ENCODE peak calls at places on chromosomes 1 and 21, in seven cellular contexts. T is aorta, D is dorsolateral prefrontal cortex, Z is cardiac muscle cell, F is adrenal gland, G is gastrocnemius medialis, S is endodermal cell. U is an unnamed sample.

GRCh38 chr21:45269861-45270260 is 17.8 kb downstream of the POFUT2 start:
- DNase-seq in Z (no peak), D (no peak), F (no peak), S (peak; percentile 37), T (peak; percentile 58), G (no peak), U (no peak)

GRCh38 chr1:43525995-43526394 is 4.7 kb upstream of the PTPRF start:
- DNase-seq in S (no peak), D (no peak), G (no peak), Z (peak; percentile 77), T (peak; percentile 46), F (no peak), U (no peak)

GRCh38 chr1:64098436-64098835 is 105.0 kb upstream of the UBE2U start:
- DNase-seq in D (no peak), T (no peak), G (no peak), Z (no peak), S (peak; percentile 48), F (no peak), U (no peak)

GRCh38 chr1:70583522-70583921 is 172.5 kb downstream of the CTH start:
- DNase-seq in Z (no peak), T (no peak), G (no peak), D (no peak), F (no peak), S (no peak), U (no peak)

GRCh38 chr1:245051349-245052221 is 103.2 kb upstream of the KIF26B start:
- DNase-seq in T (no peak), G (no peak), S (peak; percentile 83), Z (peak; percentile 92), F (no peak), D (no peak), U (no peak)

GRCh38 chr1:91877574-91878208 is 8.3 kb downstream of the TGFBR3 start:
- DNase-seq in Z (peak; percentile 32), D (no peak), S (no peak), G (no peak), F (no peak), T (no peak), U (no peak)

GRCh38 chr21:34808569-34809204 is 139.9 kb downstream of the CLIC6 start:
- DNase-seq in F (peak; percentile 33), G (peak; percentile 64), S (no peak), Z (peak; percentile 62), D (no peak), T (no peak), U (peak; percentile 26)

GRCh38 chr1:11682287-11682771 is 1.4 kb upstream of the MAD2L2 start:
- DNase-seq in F (no peak), S (peak; percentile 91), D (no peak), T (no peak), Z (no peak), G (no peak), U (no peak)

GRCh38 chr1:228050571-228051181 is 31.8 kb upstream of the ARF1 start:
- DNase-seq in F (no peak), S (no peak), T (peak; percentile 65), G (no peak), Z (no peak), D (no peak), U (no peak)

GRCh38 chr1:89524369-89525168 is at the start of gene LRRC8B:
- DNase-seq in T (peak; percentile 97), Z (peak; percentile 90), S (peak; percentile 96), F (peak; percentile 92), G (peak; percentile 88), D (peak; percentile 66), U (peak; percentile 24)

GRCh38 chr1:223129229-223129851 is 13.7 kb downstream of the TLR5 start:
- DNase-seq in F (peak; percentile 81), Z (peak; percentile 65), G (peak; percentile 48), D (peak; percentile 61), S (peak; percentile 97), T (peak; percentile 95), U (no peak)

GRCh38 chr1:223211323-223211985 is 68.4 kb upstream of the TLR5 start:
- DNase-seq in G (no peak), Z (no peak), D (no peak), F (no peak), S (no peak), T (no peak), U (no peak)

GRCh38 chr1:91499904-91500755 is 521 bp upstream of the CDC7 start:
- DNase-seq in T (no peak), Z (no peak), F (no peak), D (no peak), G (no peak), S (peak; percentile 57), U (no peak)

GRCh38 chr1:150295476-150295875 is 1.8 kb downstream of the MRPS21 start:
- DNase-seq in F (no peak), S (no peak), Z (no peak), D (no peak), T (no peak), G (no peak), U (no peak)
- H3K4me3 ChIP-seq in F (no peak overlapping the region), S (peak overlapping the region; percentile 38), Z (no peak overlapping the region), D (no peak overlapping the region), T (no peak overlapping the region), G (no peak overlapping the region), U (no peak overlapping the region)

GRCh38 chr1:170669036-170669435 is 5.1 kb downstream of the PRRX1 start:
- DNase-seq in G (peak; percentile 51), S (no peak), Z (peak; percentile 18), T (no peak), D (no peak), F (no peak), U (no peak)
- H3K27ac ChIP-seq in G (peak overlapping the region; percentile 95), S (no peak overlapping the region), Z (no peak overlapping the region), T (no peak overlapping the region), D (no peak overlapping the region), F (no peak overlapping the region), U (peak overlapping the region; percentile 61)

GRCh38 chr1:32990887-32991286 is 26.3 kb upstream of the RNF19B start:
- DNase-seq in F (no peak), D (no peak), S (no peak), Z (no peak), T (no peak), G (no peak), U (no peak)

GRCh38 chr1:32993215-32993566 is 28.6 kb upstream of the RNF19B start:
- DNase-seq in D (no peak), F (no peak), T (no peak), S (no peak), G (no peak), Z (no peak), U (no peak)

GRCh38 chr1:32991819-32992488 is 27.3 kb upstream of the RNF19B start:
- DNase-seq in D (no peak), G (no peak), S (no peak), Z (no peak), F (no peak), T (no peak), U (no peak)

GRCh38 chr1:32992489-32993214 is 28.0 kb upstream of the RNF19B start:
- DNase-seq in D (no peak), Z (peak; percentile 98), S (peak; percentile 97), T (peak; percentile 89), F (peak; percentile 81), G (peak; percentile 79), U (no peak)

GRCh38 chr1:32991386-32991785 is 26.8 kb upstream of the RNF19B start:
- DNase-seq in G (no peak), D (no peak), S (no peak), T (no peak), Z (no peak), F (no peak), U (no peak)
- H3K4me3 ChIP-seq in G (no peak overlapping the region), D (no peak overlapping the region), S (no peak overlapping the region), T (no peak overlapping the region), Z (no peak overlapping the region), F (no peak overlapping the region), U (no peak overlapping the region)

GRCh38 chr21:29168874-29169273 is 38.4 kb downstream of the MAP3K7CL start:
- DNase-seq in G (no peak), F (no peak), D (no peak), Z (no peak), S (no peak), T (no peak), U (no peak)

GRCh38 chr21:29163381-29164115 is 33.1 kb downstream of the MAP3K7CL start:
- DNase-seq in S (no peak), F (no peak), Z (peak; percentile 70), D (no peak), G (no peak), T (no peak), U (no peak)

GRCh38 chr21:29166333-29166732 is 35.9 kb downstream of the MAP3K7CL start:
- DNase-seq in T (no peak), G (no peak), S (no peak), F (no peak), D (no peak), Z (no peak), U (no peak)

GRCh38 chr21:29166853-29167252 is 36.4 kb downstream of the MAP3K7CL start:
- DNase-seq in G (no peak), D (no peak), T (no peak), Z (no peak), F (no peak), S (no peak), U (no peak)

DNA sequence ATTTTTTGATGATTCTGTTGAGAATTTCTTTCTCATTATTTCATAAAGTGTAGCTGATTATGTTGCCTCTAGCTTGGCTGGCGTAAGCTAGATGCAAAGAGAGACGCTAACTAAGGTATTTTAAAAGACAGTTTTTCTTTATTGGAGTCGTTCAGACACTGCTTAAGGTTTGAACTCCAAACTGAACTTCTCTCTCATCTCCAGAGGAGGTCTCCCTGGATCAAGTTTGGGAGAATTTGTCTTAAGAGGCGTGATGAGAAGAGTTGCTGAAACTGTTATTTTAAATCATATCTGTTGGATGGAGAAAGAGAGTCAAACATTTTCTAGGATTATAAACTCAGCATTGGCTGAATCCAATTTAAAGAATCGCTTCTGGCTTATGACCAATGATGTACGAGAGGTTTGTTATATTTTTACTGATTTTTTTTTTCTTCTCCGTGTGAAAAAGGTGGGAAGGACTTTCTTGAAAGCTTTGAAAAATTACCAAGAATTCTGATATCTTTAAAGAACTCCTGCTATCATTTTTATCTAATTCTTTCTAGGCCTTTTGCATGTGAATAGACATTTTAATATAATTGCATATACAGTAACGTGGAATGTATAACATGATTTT is 34.0 kb downstream of the MAP3K7CL start:
- DNase-seq in S (no peak), D (no peak), G (no peak), F (no peak), Z (peak; percentile 90), T (no peak), U (no peak)
- H3K27ac ChIP-seq in S (no peak overlapping the region), D (no peak overlapping the region), G (no peak overlapping the region), F (no peak overlapping the region), Z (no peak overlapping the region), T (no peak overlapping the region), U (no peak overlapping the region)

GRCh38 chr1:152182942-152183341 is 23.9 kb upstream of the RPTN start:
- DNase-seq in F (no peak), G (no peak), D (no peak), Z (peak; percentile 89), T (no peak), S (no peak), U (no peak)
- H3K4me3 ChIP-seq in F (no peak overlapping the region), G (no peak overlapping the region), D (no peak overlapping the region), Z (no peak overlapping the region), T (no peak overlapping the region), S (no peak overlapping the region), U (no peak overlapping the region)

GRCh38 chr1:157734328-157734727 is 33.8 kb upstream of the FCRL3 start:
- DNase-seq in F (no peak), T (no peak), G (no peak), S (no peak), D (no peak), Z (no peak), U (no peak)

GRCh38 chr1:157739229-157739901 is 37.6 kb downstream of the FCRL2 start:
- DNase-seq in F (no peak), G (no peak), D (no peak), Z (no peak), T (no peak), S (peak; percentile 65), U (no peak)
- H3K27ac ChIP-seq in F (no peak overlapping the region), G (no peak overlapping the region), D (no peak overlapping the region), Z (no peak overlapping the region), T (no peak overlapping the region), S (no peak overlapping the region), U (no peak overlapping the region)

GRCh38 chr1:109392037-109392787 is 5.5 kb downstream of the SORT1 start:
- DNase-seq in S (peak; percentile 64), F (no peak), G (peak; percentile 89), D (peak; percentile 42), T (no peak), Z (no peak), U (no peak)
- H3K4me3 ChIP-seq in S (no peak overlapping the region), F (no peak overlapping the region), G (peak overlapping the region; percentile 31), D (peak overlapping the region; percentile 81), T (peak overlapping the region; percentile 46), Z (no peak overlapping the region), U (peak overlapping the region; percentile 4)

U was measured in AG04450.